ENCODE peak calls at places on chromosomes 1 and 21, in four cellular contexts. Z is HepG2, Q is HCT116, X is SK-N-SH. G is an unnamed sample.

GRCh38 chr1:115874929-115875328 is 34.0 kb upstream of the NHLH2 start:
- DNase-seq in Z (no peak), Q (no peak), X (no peak), G (no peak)

GRCh38 chr1:43844114-43844513 is 89.5 kb upstream of the ARTN start:
- DNase-seq in Z (no peak), Q (no peak), X (no peak), G (no peak)

GRCh38 chr1:153390938-153391710 is at the start of gene S100A8:
- DNase-seq in Z (no peak), Q (no peak), X (no peak), G (no peak)

GRCh38 chr1:115669002-115669673 is 27.4 kb downstream of the VANGL1 start:
- DNase-seq in Z (peak), Q (peak), X (no peak), G (no peak)

GRCh38 chr1:233326995-233327937 is at the start of gene MAP3K21:
- DNase-seq in Z (no peak), Q (peak), X (peak), G (no peak)

GRCh38 chr1:180386740-180387367 is 115.5 kb downstream of the ACBD6 start:
- DNase-seq in Z (no peak), Q (no peak), X (no peak), G (no peak)

GRCh38 chr1:209850342-209850979 is 22.7 kb downstream of the UTP25 start:
- DNase-seq in Z (peak), Q (peak), X (peak), G (no peak)

GRCh38 chr1:159339517-159339916 is 37.4 kb downstream of the FCER1A start:
- DNase-seq in Z (no peak), Q (no peak), X (no peak), G (no peak)

GRCh38 chr1:225461533-225462428 is 33.9 kb upstream of the LBR start:
- DNase-seq in Z (no peak), Q (no peak), X (peak), G (no peak)

GRCh38 chr1:40305451-40305850 is 11.6 kb downstream of the COL9A2 start:
- DNase-seq in Z (no peak), Q (no peak), X (no peak), G (no peak)

GRCh38 chr1:203999618-204000017 is 73.3 kb upstream of the SOX13 start:
- DNase-seq in Z (no peak), Q (no peak), X (no peak), G (no peak)

GRCh38 chr1:98965394-98965793 is 39.3 kb downstream of the PLPPR5 start:
- DNase-seq in Z (no peak), Q (no peak), X (no peak), G (no peak)

GRCh38 chr1:89904219-89904980 is 83.6 kb downstream of the LRRC8D start:
- DNase-seq in Z (no peak), Q (no peak), X (no peak), G (no peak)

GRCh38 chr1:94971491-94971924 is 44.6 kb upstream of the CNN3 start:
- DNase-seq in Z (no peak), Q (no peak), X (no peak), G (no peak)

GRCh38 chr1:78511334-78511733 is 20.6 kb downstream of the PTGFR start:
- DNase-seq in Z (no peak), Q (no peak), X (no peak), G (no peak)

GRCh38 chr1:45200906-45201500 is 5.4 kb downstream of the ZSWIM5 start:
- DNase-seq in Z (peak), Q (no peak), X (no peak), G (no peak)

GRCh38 chr1:11930571-11931445 is 3.7 kb upstream of the PLOD1 start:
- DNase-seq in Z (peak), Q (no peak), X (peak), G (no peak)

GRCh38 chr1:59414406-59415133 is 117.7 kb downstream of the FGGY start:
- DNase-seq in Z (no peak), Q (no peak), X (no peak), G (no peak)

GRCh38 chr1:91804546-91805023 is 81.4 kb downstream of the TGFBR3 start:
- DNase-seq in Z (no peak), Q (peak), X (no peak), G (no peak)

GRCh38 chr1:116873680-116874271 is 35.9 kb upstream of the PTGFRN start:
- DNase-seq in Z (no peak), Q (no peak), X (no peak), G (no peak)

DNA sequence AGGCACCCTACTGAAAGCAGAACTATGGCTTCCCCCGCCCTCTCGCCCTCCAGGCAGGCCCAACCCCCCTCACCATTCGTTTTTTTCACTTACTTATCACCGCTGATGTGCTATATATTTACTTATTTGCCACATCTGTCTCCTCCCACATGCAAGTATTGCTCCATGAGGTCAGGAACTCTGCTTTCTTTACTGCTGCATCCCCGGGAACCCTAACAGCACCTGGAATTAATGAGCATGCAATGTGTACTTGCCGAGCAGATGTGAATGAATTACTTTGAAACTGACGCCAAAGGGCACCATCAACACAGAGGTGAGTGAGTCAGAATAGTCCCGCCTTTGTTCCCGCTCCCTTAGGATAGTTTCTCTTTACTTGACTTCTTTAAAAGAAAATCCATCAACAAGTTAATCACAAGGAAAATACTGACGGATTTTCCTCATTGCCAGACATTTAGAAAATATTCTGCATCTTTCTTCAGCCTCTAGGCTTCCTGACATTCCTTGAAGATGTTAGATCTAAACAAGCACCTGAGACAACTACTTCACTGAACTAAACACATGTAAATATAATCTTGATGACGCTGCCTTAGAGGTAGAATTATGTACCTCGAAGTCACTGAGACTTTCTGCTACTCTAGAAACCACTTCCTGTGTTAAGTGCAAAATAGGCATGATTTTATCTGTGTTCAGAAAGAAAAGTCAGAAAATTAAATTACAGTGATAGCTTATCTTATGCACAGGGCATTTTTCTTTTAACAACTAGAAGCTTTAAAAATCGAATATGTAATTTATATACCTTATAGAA is 17.5 kb upstream of the RAB4A start:
- DNase-seq in Z (peak), Q (no peak), X (peak), G (no peak)
- TF ChIP-seq SIN3A in Z (peak), Q (no peak), X (no peak), G (no peak)

GRCh38 chr1:228226956-228227791 is 19.3 kb downstream of the OBSCN start:
- DNase-seq in Z (peak), Q (no peak), X (no peak), G (no peak)
- TF ChIP-seq SIN3A in Z (no peak), Q (no peak), X (no peak), G (no peak)

GRCh38 chr1:172359531-172359991 is 60.9 kb upstream of the C1orf105 start:
- DNase-seq in Z (peak), Q (no peak), X (no peak), G (peak)
- TF ChIP-seq SIN3A in Z (no peak), Q (no peak), X (no peak), G (no peak)

DNA sequence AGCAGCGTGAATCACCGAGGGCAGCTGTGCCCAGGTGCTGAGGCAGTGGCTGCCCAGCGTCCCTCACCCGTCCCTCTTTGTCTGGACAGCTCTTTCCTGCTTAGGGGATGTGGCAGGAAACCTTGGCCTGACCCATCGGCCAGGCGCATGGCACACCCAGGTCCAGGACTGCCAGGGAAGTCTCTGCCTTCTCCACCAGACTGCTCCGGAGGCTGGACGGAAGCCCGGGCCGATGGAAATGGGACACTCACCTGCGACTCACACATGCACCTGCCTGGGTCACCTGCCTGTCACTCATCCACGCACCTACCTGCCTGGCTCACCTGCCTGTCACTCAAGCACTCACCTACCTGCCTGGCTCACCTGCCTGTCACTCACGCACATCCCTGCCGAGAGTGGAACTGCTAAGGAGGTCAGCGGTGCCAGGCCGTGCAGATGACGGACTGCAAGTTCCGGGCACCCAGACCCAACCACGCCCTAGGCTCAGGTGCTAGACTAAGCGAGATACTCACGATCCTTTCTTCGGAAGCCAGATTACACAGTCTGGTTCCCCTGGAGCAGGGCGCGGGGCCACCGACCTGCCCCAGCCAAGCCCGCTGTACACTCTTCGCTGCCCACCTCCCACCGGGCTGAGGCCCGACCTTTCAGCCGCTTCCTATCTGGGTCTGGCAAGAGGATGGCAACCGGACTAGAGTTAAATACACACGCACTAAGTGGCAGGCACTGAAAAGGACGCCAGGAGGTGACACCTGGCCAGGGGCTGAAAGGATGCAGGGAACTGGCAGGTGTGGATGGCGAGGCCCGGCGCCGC is 1.1 kb downstream of the UBE2J2 start:
- DNase-seq in Z (no peak), Q (no peak), X (no peak), G (no peak)
- TF ChIP-seq SIN3A in Z (no peak), Q (peak), X (no peak), G (no peak)

DNA sequence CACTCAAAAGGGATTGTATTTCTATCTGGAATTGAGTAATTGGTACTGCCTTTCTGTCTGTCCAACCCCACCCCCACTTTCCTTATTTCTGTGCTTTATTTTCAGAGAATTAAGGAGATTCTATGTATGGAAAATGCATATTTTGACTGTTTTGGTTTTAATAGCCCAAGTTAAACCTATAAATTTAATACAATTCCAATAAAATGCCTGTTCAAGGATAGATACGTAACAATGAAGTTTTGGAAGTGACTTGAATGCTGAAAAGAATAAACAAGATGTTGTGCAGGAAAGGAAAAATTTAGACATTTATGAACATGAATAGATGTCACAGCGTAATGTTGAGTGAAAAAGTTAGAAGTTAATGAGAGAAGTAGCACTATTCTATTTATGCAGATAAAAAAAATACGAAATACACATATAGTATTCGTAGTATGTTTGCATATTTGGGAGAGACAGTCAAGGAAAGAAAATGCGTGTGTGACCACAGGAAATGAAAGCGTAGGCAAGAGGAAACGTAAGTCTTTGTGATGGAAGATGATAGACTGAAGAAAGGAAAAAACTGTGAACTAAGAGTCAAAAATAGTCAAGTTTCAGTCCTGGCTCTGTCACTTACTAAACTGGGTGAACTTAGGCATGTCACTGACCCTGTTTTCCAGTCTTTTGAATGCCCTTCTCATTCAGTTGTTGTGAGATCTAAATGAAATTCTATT is 62.1 kb downstream of the MEF2D start:
- DNase-seq in Z (no peak), Q (no peak), X (no peak), G (no peak)
- TF ChIP-seq SIN3A in Z (no peak), Q (no peak), X (no peak), G (no peak)

GRCh38 chr1:32861904-32862698 is 8.6 kb downstream of the FNDC5 start:
- DNase-seq in Z (no peak), Q (no peak), X (no peak), G (no peak)

GRCh38 chr1:32863516-32864245 is 7.0 kb downstream of the FNDC5 start:
- DNase-seq in Z (no peak), Q (no peak), X (no peak), G (no peak)

GRCh38 chr1:32867151-32867550 is 3.6 kb downstream of the FNDC5 start:
- DNase-seq in Z (no peak), Q (no peak), X (no peak), G (no peak)

GRCh38 chr1:32865639-32866038 is 5.1 kb downstream of the FNDC5 start:
- DNase-seq in Z (no peak), Q (no peak), X (no peak), G (no peak)

DNA sequence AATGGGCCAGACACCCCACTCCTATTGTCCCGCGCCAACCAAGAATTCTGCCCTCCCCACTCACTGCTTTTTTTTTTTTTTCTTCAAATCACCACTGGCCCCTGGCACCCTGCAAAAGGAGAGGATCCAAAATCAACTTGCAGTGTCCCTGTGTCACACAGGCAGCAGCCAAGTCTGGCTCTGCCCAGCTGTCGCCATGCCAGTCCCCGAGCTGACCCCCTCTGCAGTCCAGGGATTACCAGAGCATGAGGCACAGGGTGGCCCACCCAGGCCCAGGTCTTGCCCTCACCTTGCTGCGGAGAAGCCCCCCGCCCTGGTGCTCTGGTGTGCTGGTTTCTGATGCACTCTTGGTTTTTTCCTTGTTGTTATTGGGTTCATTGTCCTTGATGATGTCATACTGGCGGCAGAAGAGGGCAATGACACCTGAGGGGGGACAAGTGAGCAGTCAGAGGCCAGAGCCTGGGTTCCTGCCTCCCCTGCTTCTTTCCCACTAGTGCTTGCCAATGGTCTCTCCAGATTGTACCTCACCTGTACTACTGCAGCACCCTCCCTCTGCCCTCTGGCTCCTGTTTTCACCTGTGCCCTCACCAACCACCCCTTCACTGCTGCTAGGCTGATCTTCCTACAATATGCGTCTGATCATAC is 6.2 kb downstream of the FNDC5 start:
- DNase-seq in Z (no peak), Q (no peak), X (no peak), G (no peak)
- TF ChIP-seq SIN3A in Z (no peak), Q (no peak), X (no peak), G (no peak)

GRCh38 chr21:29547998-29548397 is 249.3 kb downstream of the BACH1 start:
- DNase-seq in Z (peak), Q (no peak), X (no peak), G (no peak)
- TF ChIP-seq SIN3A in Z (no peak), Q (no peak), X (no peak), G (no peak)

GRCh38 chr1:25619101-25619890 is 2.7 kb downstream of the MAN1C1 start:
- DNase-seq in Z (no peak), Q (no peak), X (peak), G (no peak)
- TF ChIP-seq SIN3A in Z (no peak), Q (no peak), X (no peak), G (no peak)

GRCh38 chr21:30193201-30193600 is 22.7 kb downstream of the CLDN8 start:
- DNase-seq in Z (no peak), Q (no peak), X (no peak), G (no peak)

GRCh38 chr21:30199989-30200388 is 15.9 kb downstream of the CLDN8 start:
- DNase-seq in Z (no peak), Q (no peak), X (no peak), G (no peak)

GRCh38 chr21:30190554-30190953 is 23.9 kb upstream of the CLDN17 start:
- DNase-seq in Z (no peak), Q (no peak), X (no peak), G (no peak)

GRCh38 chr21:30189763-30190162 is 23.2 kb upstream of the CLDN17 start:
- DNase-seq in Z (no peak), Q (no peak), X (no peak), G (no peak)

DNA sequence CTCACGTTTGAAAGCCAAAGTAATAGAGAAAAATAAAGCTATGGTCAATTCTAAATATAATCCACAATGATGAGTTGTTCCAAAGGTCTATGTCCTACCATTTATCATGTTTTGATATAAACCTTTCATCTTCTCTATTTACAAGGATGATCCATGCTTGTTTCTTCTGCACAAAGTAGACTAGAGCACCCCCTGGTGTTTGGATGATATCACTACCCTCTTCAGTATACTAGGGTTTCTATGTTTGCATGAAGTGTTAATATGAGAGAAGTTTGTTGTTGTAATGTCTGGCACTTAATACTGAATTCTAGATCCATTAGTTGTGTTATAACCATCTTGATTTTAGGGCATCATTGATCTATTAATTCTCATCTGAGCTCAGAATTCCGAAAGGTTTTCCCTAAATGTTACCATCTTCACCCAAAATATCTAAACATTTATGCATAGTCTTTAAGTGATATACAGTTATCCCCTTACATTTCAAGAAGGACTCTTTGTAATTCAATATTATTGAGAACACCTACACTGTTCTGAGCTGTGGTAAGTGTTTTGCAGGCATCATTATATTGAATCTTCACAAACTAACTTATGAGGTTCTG is 21.1 kb downstream of the CLDN8 start:
- DNase-seq in Z (peak), Q (no peak), X (peak), G (no peak)
- TF ChIP-seq SIN3A in Z (no peak), Q (no peak), X (no peak), G (no peak)

GRCh38 chr1:92940541-92940940 is 20.7 kb downstream of the DIPK1A start:
- DNase-seq in Z (no peak), Q (no peak), X (no peak), G (no peak)

GRCh38 chr1:92934395-92935378 is 26.6 kb downstream of the DIPK1A start:
- DNase-seq in Z (no peak), Q (no peak), X (peak), G (no peak)

GRCh38 chr1:92933459-92933858 is 27.8 kb downstream of the DIPK1A start:
- DNase-seq in Z (no peak), Q (no peak), X (no peak), G (no peak)

GRCh38 chr1:92937731-92938130 is 23.5 kb downstream of the DIPK1A start:
- DNase-seq in Z (no peak), Q (no peak), X (no peak), G (no peak)

DNA sequence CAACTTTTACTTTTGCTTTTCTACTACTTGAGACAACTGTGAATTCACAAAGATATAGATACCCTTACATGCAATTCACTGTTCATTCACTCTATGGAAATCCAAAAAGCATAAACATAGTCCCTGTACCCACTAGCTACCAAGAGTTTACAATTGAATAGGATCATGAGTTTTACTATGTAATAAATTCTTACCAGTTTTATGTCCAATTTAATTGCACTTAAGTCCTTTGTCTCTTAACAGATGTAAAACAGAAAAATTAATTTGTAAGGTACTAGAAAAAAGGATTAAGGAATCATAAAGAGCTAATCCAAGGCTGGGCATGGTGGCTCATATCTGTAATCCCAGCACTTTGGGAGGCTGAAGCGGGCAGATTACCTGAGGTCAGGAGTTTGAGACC is 24.4 kb downstream of the DIPK1A start:
- DNase-seq in Z (no peak), Q (no peak), X (no peak), G (no peak)
- TF ChIP-seq SIN3A in Z (no peak), Q (no peak), X (no peak), G (no peak)

G was measured in Panc1.